ENCODE peak calls at places on chromosomes 4 and X, in eight cellular contexts. A, W, Z, U, H, X, L and F are unnamed samples. For H3K27me3 and H3K36me3, the result is how much of the 10 kb centered on the place peaks cover.

GRCh38 chr4:38837849-38838248 is 18.8 kb downstream of the TLR6 start:
- DNase-seq in L (no peak), Z (peak), U (no peak), X (no peak), W (peak), A (no peak), H (no peak), F (no peak)

GRCh38 chr4:65589331-65589730 is 81.0 kb downstream of the EPHA5 start:
- DNase-seq in U (no peak), H (no peak), W (no peak), L (no peak), Z (no peak), A (no peak), X (no peak), F (no peak)

GRCh38 chrX:70132877-70133302 is 357 bp upstream of the IGBP1 start:
- DNase-seq in A (no peak), U (no peak), Z (peak), X (no peak), H (no peak), L (no peak), W (no peak), F (no peak)

GRCh38 chr4:83490876-83491450 is 6.1 kb upstream of the ABRAXAS1 start:
- DNase-seq in U (no peak), H (peak), A (peak), W (peak), Z (peak), X (no peak), L (no peak), F (peak)

GRCh38 chr4:121614136-121614535 is 82.6 kb downstream of the ANXA5 start:
- DNase-seq in U (no peak), X (no peak), Z (no peak), A (no peak), W (no peak), H (no peak), L (no peak), F (no peak)

GRCh38 chrX:150547511-150548115 is 20.8 kb upstream of the MTM1 start:
- DNase-seq in A (peak), L (no peak), H (peak), W (no peak), U (peak), Z (no peak), X (no peak), F (no peak)

GRCh38 chr4:184649971-184650855 is 675 bp downstream of the PRIMPOL start:
- DNase-seq in W (no peak), H (peak), L (no peak), U (no peak), X (peak), A (no peak), Z (peak), F (peak)

GRCh38 chr4:82791179-82791578 is 7.4 kb downstream of the SCD5 start:
- DNase-seq in A (no peak), U (no peak), L (no peak), X (no peak), H (no peak), Z (no peak), W (no peak), F (no peak)

GRCh38 chr4:52001616-52002015 is 18.5 kb downstream of the LRRC66 start:
- DNase-seq in Z (peak), W (no peak), L (no peak), X (no peak), U (no peak), H (no peak), A (no peak), F (no peak)

GRCh38 chr4:77044458-77045124 is 31.2 kb downstream of the CCNI start:
- DNase-seq in L (no peak), X (no peak), U (no peak), Z (peak), A (no peak), H (peak), W (peak), F (no peak)

GRCh38 chr4:123826896-123827295 is 430.3 kb downstream of the SPRY1 start:
- DNase-seq in L (no peak), U (no peak), H (peak), X (no peak), W (no peak), Z (peak), A (peak), F (no peak)

GRCh38 chr4:33111106-33111505 is 2390.9 kb downstream of the PCDH7 start:
- DNase-seq in U (no peak), X (no peak), L (no peak), A (no peak), H (no peak), W (no peak), Z (no peak), F (no peak)

GRCh38 chrX:10467793-10468192 is 152.6 kb downstream of the MID1 start:
- DNase-seq in X (no peak), W (no peak), Z (peak), L (no peak), A (peak), U (no peak), H (peak), F (no peak)

GRCh38 chrX:105220636-105221035 is at the start of gene TEX13A:
- DNase-seq in W (no peak), H (no peak), Z (no peak), U (no peak), A (no peak), X (no peak), L (no peak), F (no peak)

GRCh38 chr4:84799318-84799717 is 167.2 kb downstream of the WDFY3 start:
- DNase-seq in U (no peak), L (no peak), Z (peak), W (no peak), H (no peak), X (no peak), A (no peak), F (no peak)

GRCh38 chr4:26746742-26747351 is 113.8 kb upstream of the STIM2 start:
- DNase-seq in A (no peak), Z (no peak), U (no peak), W (no peak), X (no peak), H (no peak), L (no peak), F (no peak)

GRCh38 chr4:36351082-36351666 is 69.8 kb downstream of the DTHD1 start:
- DNase-seq in H (peak), X (peak), Z (peak), W (peak), U (peak), A (peak), L (peak), F (peak)

GRCh38 chrX:143854006-143854405 is 29.9 kb upstream of the UBE2NL start:
- DNase-seq in Z (peak), W (no peak), L (no peak), H (peak), U (no peak), A (peak), X (no peak), F (no peak)

GRCh38 chr4:138104462-138104775 is 137.7 kb downstream of the SLC7A11 start:
- DNase-seq in W (no peak), H (peak), X (no peak), Z (no peak), L (no peak), U (no peak), A (no peak), F (no peak)

GRCh38 chrX:102624105-102624504 is 24.8 kb downstream of the ARMCX5 start:
- DNase-seq in U (no peak), H (no peak), X (no peak), A (no peak), W (no peak), Z (no peak), L (no peak), F (no peak)

GRCh38 chr4:82988323-82988832 is 22.2 kb downstream of the LIN54 start:
- DNase-seq in X (no peak), A (peak), L (no peak), Z (peak), U (no peak), W (no peak), H (peak), F (peak)

GRCh38 chr4:149793459-149793858 is 22.2 kb downstream of the IQCM start:
- DNase-seq in W (no peak), H (peak), L (no peak), U (no peak), X (no peak), A (no peak), Z (peak), F (no peak)

GRCh38 chrX:151912780-151913179 is at the start of gene MAGEA4:
- DNase-seq in U (no peak), X (no peak), L (no peak), A (no peak), Z (no peak), W (no peak), H (no peak), F (no peak)
- H3K4me3 ChIP-seq in U (no peak), X (no peak), L (no peak), A (no peak), Z (no peak), W (no peak), H (no peak), F (no peak)

GRCh38 chrX:21375795-21376069 is 1.5 kb downstream of the CNKSR2 start:
- DNase-seq in W (no peak), L (no peak), X (no peak), Z (no peak), U (no peak), A (no peak), H (no peak), F (no peak)
- H3K27me3 ChIP-seq in W (under half), L (under half), X (under half), Z (under half), U (under half), A (under half), H (under half), F (half or more)

GRCh38 chr4:57023104-57023503 is 44.4 kb downstream of the POLR2B start:
- DNase-seq in X (no peak), U (no peak), H (peak), L (no peak), W (no peak), Z (peak), A (peak), F (no peak)

GRCh38 chr4:57013529-57014120 is 34.9 kb downstream of the POLR2B start:
- DNase-seq in Z (peak), L (no peak), X (no peak), U (no peak), A (no peak), W (no peak), H (no peak), F (no peak)

GRCh38 chr4:57020467-57021101 is 41.9 kb downstream of the POLR2B start:
- DNase-seq in W (no peak), U (no peak), L (no peak), Z (peak), A (peak), X (no peak), H (peak), F (no peak)

DNA sequence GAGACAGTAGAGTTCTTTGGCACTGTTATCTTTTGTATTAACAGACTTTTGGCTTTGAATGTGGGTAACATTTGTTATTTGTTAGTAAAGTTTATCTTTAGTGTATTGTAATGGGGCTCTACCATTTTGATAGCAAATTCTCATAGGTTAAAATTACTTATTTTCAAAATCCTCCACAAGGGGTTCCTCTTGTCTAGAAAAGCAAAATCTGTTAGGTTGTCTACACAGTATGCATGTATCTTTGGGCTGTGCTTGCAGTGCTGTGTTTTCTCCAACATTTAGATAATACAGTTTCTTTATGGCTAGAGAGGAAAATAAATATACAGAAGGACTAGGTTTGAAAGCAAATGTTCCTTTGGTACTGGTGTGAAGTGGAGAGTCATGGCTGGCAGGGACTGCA is 40.2 kb downstream of the POLR2B start:
- DNase-seq in X (no peak), L (no peak), Z (peak), A (no peak), U (no peak), W (no peak), H (peak), F (no peak)
- H3K36me3 ChIP-seq in X (half or more), L (half or more), Z (under half), A (under half), U (under half), W (half or more), H (under half), F (half or more)

GRCh38 chr4:136032391-136032790 is 1499.9 kb downstream of the PCDH18 start:
- DNase-seq in H (no peak), L (no peak), X (no peak), A (no peak), U (no peak), Z (no peak), W (no peak), F (peak)
- H3K4me3 ChIP-seq in H (no peak), L (no peak), X (no peak), A (no peak), U (no peak), Z (no peak), W (no peak), F (no peak)

GRCh38 chr4:93834371-93835066 is 6.0 kb downstream of the ATOH1 start:
- DNase-seq in L (no peak), A (no peak), W (no peak), H (no peak), U (no peak), Z (no peak), X (no peak), F (no peak)
- H3K27me3 ChIP-seq in L (half or more), A (half or more), W (under half), H (under half), U (under half), Z (under half), X (under half), F (under half)